ENCODE peak calls at places on chromosomes 2 and 18, in eight cellular contexts. T is AG04450; M is right cardiac atrium; J is left ventricle myocardium inferior; I is PC-3; V is heart right ventricle; O is small intestine; Z is CD4-positive, alpha-beta memory T cell. H is an unnamed sample.

GRCh38 chr18:28183418-28184078 is 6.6 kb upstream of the CDH2 start:
- DNase-seq in T (no peak), M (no peak), J (no peak), I (peak), V (no peak), O (no peak), Z (no peak), H (peak)

GRCh38 chr2:58428286-58428552 is 187.1 kb upstream of the FANCL start:
- DNase-seq in T (no peak), M (no peak), J (no peak), I (no peak), V (no peak), O (no peak), Z (no peak), H (peak)

GRCh38 chr2:160891353-160891740 is 268.9 kb upstream of the TANK start:
- DNase-seq in T (no peak), M (no peak), J (no peak), I (no peak), V (no peak), O (no peak), Z (no peak), H (no peak)

GRCh38 chr2:150046211-150046610 is 441.3 kb downstream of the RND3 start:
- DNase-seq in T (no peak), M (no peak), J (no peak), I (peak), V (no peak), O (no peak), Z (no peak), H (peak)

GRCh38 chr18:55398858-55399257 is 189.1 kb downstream of the TCF4 start:
- DNase-seq in T (no peak), M (no peak), J (no peak), I (no peak), V (no peak), O (no peak), Z (no peak), H (peak)

GRCh38 chr18:76133873-76134272 is 361.2 kb downstream of the ZNF516 start:
- DNase-seq in T (no peak), M (no peak), J (no peak), I (no peak), V (no peak), O (no peak), Z (no peak), H (no peak)

GRCh38 chr2:32864337-32864736 is 82.4 kb upstream of the LTBP1 start:
- DNase-seq in T (no peak), M (no peak), J (no peak), I (peak), V (no peak), O (no peak), Z (no peak), H (peak)

GRCh38 chr2:28664120-28664842 is 87.3 kb upstream of the PPP1CB start:
- DNase-seq in T (no peak), M (peak), J (peak), I (no peak), V (no peak), O (peak), Z (no peak), H (peak)

GRCh38 chr2:8392098-8392844 is 289.6 kb upstream of the ID2 start:
- DNase-seq in T (no peak), M (no peak), J (no peak), I (no peak), V (no peak), O (no peak), Z (no peak), H (no peak)

GRCh38 chr2:145815933-145816332 is 1296.0 kb upstream of the ZEB2 start:
- DNase-seq in T (no peak), M (no peak), J (no peak), I (peak), V (no peak), O (no peak), Z (no peak), H (peak)

GRCh38 chr2:7286120-7286519 is 368.9 kb downstream of the RNF144A start:
- DNase-seq in T (no peak), M (no peak), J (no peak), I (no peak), V (no peak), O (no peak), Z (no peak), H (no peak)

GRCh38 chr2:156333951-156334495 is 1.5 kb upstream of the NR4A2 start:
- DNase-seq in T (no peak), M (peak), J (peak), I (no peak), V (peak), O (peak), Z (no peak), H (peak)

GRCh38 chr2:71682341-71682740 is 229.0 kb downstream of the DYSF start:
- DNase-seq in T (no peak), M (no peak), J (no peak), I (no peak), V (no peak), O (no peak), Z (no peak), H (no peak)

GRCh38 chr18:45764000-45764686 is 40.2 kb downstream of the SLC14A1 start:
- DNase-seq in T (no peak), M (no peak), J (no peak), I (peak), V (no peak), O (peak), Z (no peak), H (no peak)

GRCh38 chr2:158493458-158493857 is 36.7 kb downstream of the PKP4 start:
- DNase-seq in T (no peak), M (peak), J (no peak), I (no peak), V (no peak), O (no peak), Z (no peak), H (no peak)

GRCh38 chr2:237359894-237360780 is 53.8 kb downstream of the COL6A3 start:
- DNase-seq in T (no peak), M (no peak), J (no peak), I (no peak), V (no peak), O (no peak), Z (no peak), H (no peak)

GRCh38 chr18:79405781-79406575 is 10.2 kb downstream of the NFATC1 start:
- DNase-seq in T (no peak), M (peak), J (peak), I (no peak), V (peak), O (peak), Z (peak), H (no peak)

GRCh38 chr2:37858197-37858711 is 66.8 kb upstream of the RMDN2 start:
- DNase-seq in T (no peak), M (no peak), J (no peak), I (no peak), V (peak), O (no peak), Z (no peak), H (peak)

DNA sequence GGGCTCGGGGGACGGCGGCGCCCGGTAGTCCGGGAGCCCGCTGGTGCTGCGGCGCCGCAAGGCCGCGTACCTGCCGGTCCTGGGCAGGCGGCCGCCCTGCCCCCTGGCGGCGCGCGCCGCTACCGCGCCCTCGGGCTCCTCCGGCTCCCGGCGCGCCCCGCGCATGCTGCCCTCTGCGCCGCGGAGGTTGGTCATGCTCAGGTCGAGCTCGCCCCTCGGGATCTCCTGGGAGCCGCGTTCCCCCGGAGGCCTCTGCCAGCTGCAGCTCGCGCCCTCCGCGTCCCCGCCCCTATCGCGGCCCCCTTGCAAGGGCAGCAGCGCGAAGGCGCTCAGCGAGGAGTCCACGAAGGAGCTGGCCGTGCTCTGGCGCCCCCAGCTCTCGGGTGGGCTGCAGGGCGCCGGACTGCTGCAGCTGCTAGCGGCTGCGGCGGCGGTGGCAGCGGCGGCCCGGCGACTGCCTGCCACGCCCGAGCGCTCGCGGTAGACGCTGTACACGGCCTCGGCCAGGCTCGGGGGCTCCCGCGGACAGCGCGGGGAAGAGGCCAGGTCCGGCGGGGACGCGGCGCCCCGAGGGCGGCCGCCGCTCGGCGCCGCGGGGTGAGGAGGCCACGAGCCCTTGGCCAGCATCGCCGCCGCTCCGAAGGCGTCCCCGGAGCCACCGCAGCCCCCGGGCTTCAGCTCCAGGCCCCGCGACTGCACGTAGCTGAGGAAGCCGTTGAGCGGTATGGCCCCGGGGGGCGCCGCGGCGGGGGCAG is 4.5 kb downstream of the TMEM200C start:
- DNase-seq in T (no peak), M (peak), J (peak), I (peak), V (no peak), O (peak), Z (no peak), H (no peak)
- H3K27ac ChIP-seq in T (no peak), M (no peak), J (no peak), I (no peak), V (no peak), O (no peak), Z (no peak), H (no peak)

GRCh38 chr18:1048048-1048447 is 143.4 kb downstream of the ADCYAP1 start:
- DNase-seq in T (no peak), M (no peak), J (no peak), I (peak), V (no peak), O (no peak), Z (no peak), H (peak)
- H3K27ac ChIP-seq in T (no peak), M (no peak), J (no peak), I (no peak), V (no peak), O (no peak), Z (no peak), H (no peak)

DNA sequence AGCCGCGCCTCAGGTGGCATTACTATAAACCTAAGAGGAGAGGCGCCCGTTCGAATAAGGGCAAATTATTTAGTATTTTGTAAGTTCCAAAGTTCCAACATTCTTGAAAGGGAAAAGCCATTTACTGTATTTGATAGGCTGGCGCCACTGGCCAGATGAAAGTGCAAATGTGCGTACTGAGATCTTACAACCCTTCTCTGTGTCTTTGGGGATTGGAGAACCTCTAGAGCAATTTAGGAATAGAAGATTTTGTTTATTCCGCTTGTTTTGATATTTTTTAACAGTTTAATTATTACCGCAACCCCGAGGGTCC is 467 bp upstream of the WDR35 start:
- DNase-seq in T (no peak), M (no peak), J (no peak), I (no peak), V (no peak), O (no peak), Z (no peak), H (peak)
- H3K27ac ChIP-seq in T (no peak), M (no peak), J (peak), I (no peak), V (peak), O (no peak), Z (peak), H (no peak)

DNA sequence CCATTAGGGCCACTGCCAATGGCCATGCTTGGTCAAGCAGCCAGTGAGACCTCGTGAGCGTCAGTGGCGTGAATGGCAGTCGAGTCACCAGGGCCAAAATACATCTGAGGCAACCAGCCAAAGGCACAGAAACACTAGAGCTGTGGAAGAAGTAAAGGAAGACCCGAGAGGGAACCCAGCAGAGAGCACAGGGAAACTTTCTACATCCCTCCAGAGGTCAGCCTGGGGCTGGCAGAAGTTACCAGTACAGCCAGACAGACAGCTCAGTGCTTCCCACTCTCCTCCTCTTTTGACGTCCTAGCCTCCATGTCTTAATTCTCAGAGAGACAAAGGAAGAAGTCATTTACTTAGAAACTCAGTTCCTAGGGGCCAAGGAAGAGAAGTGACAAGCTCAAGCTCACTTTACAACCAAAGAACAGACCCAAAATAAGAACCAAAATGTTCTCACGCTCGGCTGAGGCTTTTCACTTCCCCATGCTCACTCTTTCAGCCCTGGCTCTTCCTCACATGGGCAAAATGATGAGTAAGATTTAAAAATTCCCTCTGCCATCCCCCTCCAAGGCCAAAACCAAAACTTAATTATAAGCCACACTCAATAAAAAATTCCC is 8.7 kb downstream of the CYRIA start:
- DNase-seq in T (no peak), M (peak), J (no peak), I (no peak), V (no peak), O (no peak), Z (no peak), H (no peak)
- H3K27ac ChIP-seq in T (no peak), M (peak), J (peak), I (no peak), V (no peak), O (no peak), Z (no peak), H (no peak)

GRCh38 chr2:174059875-174060226 is 94.7 kb upstream of the SP3 start:
- DNase-seq in T (no peak), M (no peak), J (no peak), I (peak), V (no peak), O (no peak), Z (no peak), H (peak)

GRCh38 chr2:174062934-174063333 is 97.8 kb upstream of the SP3 start:
- DNase-seq in T (no peak), M (peak), J (no peak), I (no peak), V (no peak), O (no peak), Z (no peak), H (no peak)

GRCh38 chr2:174063492-174064092 is 98.4 kb upstream of the SP3 start:
- DNase-seq in T (no peak), M (no peak), J (no peak), I (no peak), V (no peak), O (no peak), Z (no peak), H (no peak)

GRCh38 chr2:174058022-174058421 is 92.8 kb upstream of the SP3 start:
- DNase-seq in T (no peak), M (no peak), J (no peak), I (no peak), V (no peak), O (no peak), Z (no peak), H (no peak)

GRCh38 chr2:174059178-174059874 is 94.2 kb upstream of the SP3 start:
- DNase-seq in T (peak), M (no peak), J (no peak), I (peak), V (no peak), O (no peak), Z (no peak), H (peak)
- H3K27ac ChIP-seq in T (peak), M (no peak), J (no peak), I (peak), V (no peak), O (no peak), Z (no peak), H (peak)

GRCh38 chr2:171411214-171411613 is 22.6 kb downstream of the METTL8 start:
- DNase-seq in T (no peak), M (no peak), J (no peak), I (no peak), V (no peak), O (no peak), Z (no peak), H (no peak)
- H3K27ac ChIP-seq in T (no peak), M (no peak), J (no peak), I (no peak), V (no peak), O (no peak), Z (no peak), H (peak)

GRCh38 chr18:12033643-12034025 is 52.3 kb downstream of the IMPA2 start:
- DNase-seq in T (no peak), M (no peak), J (no peak), I (no peak), V (no peak), O (no peak), Z (no peak), H (no peak)
- H3K27ac ChIP-seq in T (no peak), M (no peak), J (peak), I (no peak), V (no peak), O (no peak), Z (no peak), H (peak)

GRCh38 chr18:62899534-62899933 is 184.2 kb downstream of the PHLPP1 start:
- DNase-seq in T (no peak), M (no peak), J (no peak), I (no peak), V (no peak), O (no peak), Z (no peak), H (no peak)
- H3K27ac ChIP-seq in T (no peak), M (no peak), J (no peak), I (no peak), V (no peak), O (no peak), Z (no peak), H (no peak)

H was measured in GM23248.